ENCODE peak calls at places on chromosomes 5 and 9, in six cellular contexts. E is cardiac muscle cell, Z is Peyer's patch, M is neural progenitor cell, H is OCI-LY7, L is esophagus squamous epithelium. D is an unnamed sample. For H3K36me3 and H3K9me3, the result is how much of the 10 kb centered on the place peaks cover.

GRCh38 chr9:115035872-115036612 is 81.9 kb downstream of the TNC start:
- DNase-seq in E (no peak), Z (no peak), M (no peak), H (no peak), L (no peak), D (peak)

GRCh38 chr5:172869734-172870133 is 35.7 kb downstream of the ERGIC1 start:
- DNase-seq in E (no peak), Z (no peak), M (no peak), H (no peak), L (no peak), D (no peak)

GRCh38 chr9:74497750-74498615 is 848 bp downstream of the RORB start:
- DNase-seq in E (peak), Z (peak), M (peak), H (no peak), L (no peak), D (peak)

GRCh38 chr9:81032831-81033230 is 656.5 kb downstream of the TLE1 start:
- DNase-seq in E (no peak), Z (no peak), M (no peak), H (no peak), L (no peak), D (no peak)

GRCh38 chr5:63573402-63573801 is 388.8 kb downstream of the HTR1A start:
- DNase-seq in E (no peak), Z (no peak), M (no peak), H (no peak), L (no peak), D (no peak)

GRCh38 chr5:128019391-128019790 is 64.2 kb upstream of the SLC12A2 start:
- DNase-seq in E (no peak), Z (no peak), M (no peak), H (no peak), L (no peak), D (no peak)

GRCh38 chr9:116141864-116142561 is 11.6 kb upstream of the PAPPA start:
- DNase-seq in E (no peak), Z (no peak), M (no peak), H (no peak), L (no peak), D (peak)

GRCh38 chr5:60779431-60779830 is 64.6 kb downstream of the ELOVL7 start:
- DNase-seq in E (no peak), Z (no peak), M (peak), H (no peak), L (no peak), D (peak)

GRCh38 chr5:88683506-88684135 is 199.4 kb downstream of the MEF2C start:
- DNase-seq in E (no peak), Z (no peak), M (peak), H (no peak), L (no peak), D (peak)

GRCh38 chr5:80098951-80099350 is 63.8 kb downstream of the THBS4 start:
- DNase-seq in E (no peak), Z (no peak), M (no peak), H (no peak), L (no peak), D (no peak)

GRCh38 chr5:53358794-53359193 is 121.6 kb upstream of the FST start:
- DNase-seq in E (no peak), Z (no peak), M (no peak), H (no peak), L (no peak), D (no peak)

GRCh38 chr9:128383007-128383753 is 12.0 kb downstream of the URM1 start:
- DNase-seq in E (no peak), Z (no peak), M (peak), H (no peak), L (no peak), D (peak)

GRCh38 chr9:97632406-97632991 is 669 bp downstream of the TSTD2 start:
- DNase-seq in E (peak), Z (peak), M (peak), H (no peak), L (no peak), D (peak)

GRCh38 chr5:10331341-10331796 is 22.1 kb upstream of the MARCHF6 start:
- DNase-seq in E (no peak), Z (no peak), M (no peak), H (no peak), L (no peak), D (no peak)

GRCh38 chr5:116058346-116058936 is 26.2 kb downstream of the ARL14EPL start:
- DNase-seq in E (no peak), Z (no peak), M (no peak), H (no peak), L (no peak), D (no peak)

GRCh38 chr5:157949520-157949919 is 90.6 kb upstream of the CLINT1 start:
- DNase-seq in E (no peak), Z (no peak), M (no peak), H (no peak), L (no peak), D (no peak)

GRCh38 chr5:19853616-19854240 is 134.3 kb downstream of the CDH18 start:
- DNase-seq in E (no peak), Z (no peak), M (no peak), H (no peak), L (no peak), D (no peak)

GRCh38 chr5:10689391-10690081 is 71.5 kb downstream of the DAP start:
- DNase-seq in E (peak), Z (no peak), M (peak), H (peak), L (no peak), D (peak)

GRCh38 chr5:37492778-37493555 is 113.8 kb downstream of the WDR70 start:
- DNase-seq in E (no peak), Z (no peak), M (no peak), H (no peak), L (no peak), D (no peak)

GRCh38 chr5:45750574-45750973 is 54.4 kb upstream of the HCN1 start:
- DNase-seq in E (no peak), Z (no peak), M (no peak), H (no peak), L (no peak), D (no peak)

GRCh38 chr5:109885205-109885604 is 195.5 kb downstream of the MAN2A1 start:
- DNase-seq in E (no peak), Z (no peak), M (no peak), H (no peak), L (no peak), D (no peak)

DNA sequence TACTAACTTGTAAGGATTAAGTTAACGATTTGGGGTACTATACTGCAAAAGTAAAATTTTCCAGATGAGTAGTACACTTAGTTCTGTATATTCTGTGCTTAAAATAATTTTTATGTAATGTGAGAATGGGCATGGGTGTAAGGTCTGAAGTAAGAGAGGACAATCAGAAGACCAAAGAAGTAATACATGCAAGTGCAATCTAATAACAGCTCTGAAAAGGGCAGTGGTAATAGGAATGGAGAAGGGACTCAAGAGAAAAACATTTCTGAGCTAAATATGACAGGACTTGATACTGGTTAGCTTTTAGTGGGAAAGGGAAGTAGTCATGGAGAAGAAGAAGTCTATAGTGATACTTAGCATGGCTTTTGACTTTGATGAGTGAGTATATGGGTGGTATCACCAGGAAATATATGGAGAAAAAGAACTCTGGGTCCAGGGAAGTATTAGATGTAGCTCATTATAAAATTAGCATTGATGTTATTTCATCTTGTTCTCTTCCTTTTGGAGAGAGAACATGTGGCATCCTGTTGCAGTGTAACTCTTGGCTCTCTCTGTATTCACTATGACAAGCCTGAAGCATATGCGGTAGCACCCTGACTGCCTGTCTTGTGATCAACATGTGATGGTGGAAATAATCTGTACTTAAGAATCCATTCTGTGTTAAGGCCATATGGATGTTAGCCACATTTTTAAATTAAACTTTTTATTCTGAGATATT is 60.5 kb downstream of the ERCC6L2 start:
- DNase-seq in E (no peak), Z (no peak), M (no peak), H (no peak), L (no peak), D (no peak)
- H3K36me3 ChIP-seq in E (under half), Z (under half), M (under half), H (half or more), L (half or more), D (half or more)

GRCh38 chr5:180215738-180216630 is 7.0 kb upstream of the RASGEF1C start:
- DNase-seq in E (no peak), Z (no peak), M (no peak), H (no peak), L (no peak), D (no peak)
- H3K9me3 ChIP-seq in E (under half), Z (under half), M (under half), H (under half), L (under half), D (under half)

GRCh38 chr5:156815988-156816599 is 34.0 kb upstream of the PPP1R2B start:
- DNase-seq in E (peak), Z (no peak), M (peak), H (peak), L (no peak), D (peak)
- TF ChIP-seq CTCF in E (peak), Z (peak), M (peak), H (peak), L (peak), D (peak)

GRCh38 chr9:120944434-120945125 is 18.0 kb upstream of the TRAF1 start:
- DNase-seq in E (no peak), Z (no peak), M (no peak), H (peak), L (no peak), D (no peak)

GRCh38 chr9:120949290-120949689 is 22.7 kb upstream of the TRAF1 start:
- DNase-seq in E (no peak), Z (no peak), M (no peak), H (no peak), L (no peak), D (no peak)

GRCh38 chr9:120948824-120949223 is 22.2 kb upstream of the TRAF1 start:
- DNase-seq in E (no peak), Z (no peak), M (no peak), H (no peak), L (no peak), D (no peak)

GRCh38 chr9:120946259-120946658 is 19.7 kb upstream of the TRAF1 start:
- DNase-seq in E (no peak), Z (no peak), M (no peak), H (no peak), L (no peak), D (no peak)

GRCh38 chr9:120947222-120947621 is 20.6 kb upstream of the TRAF1 start:
- DNase-seq in E (no peak), Z (no peak), M (no peak), H (no peak), L (no peak), D (no peak)
- H3K36me3 ChIP-seq in E (under half), Z (under half), M (under half), H (under half), L (under half), D (under half)

GRCh38 chr5:51944500-51945125 is 561.4 kb downstream of the ISL1 start:
- DNase-seq in E (no peak), Z (no peak), M (no peak), H (no peak), L (no peak), D (no peak)
- H3K9me3 ChIP-seq in E (under half), Z (under half), M (under half), H (under half), L (under half), D (under half)

DNA sequence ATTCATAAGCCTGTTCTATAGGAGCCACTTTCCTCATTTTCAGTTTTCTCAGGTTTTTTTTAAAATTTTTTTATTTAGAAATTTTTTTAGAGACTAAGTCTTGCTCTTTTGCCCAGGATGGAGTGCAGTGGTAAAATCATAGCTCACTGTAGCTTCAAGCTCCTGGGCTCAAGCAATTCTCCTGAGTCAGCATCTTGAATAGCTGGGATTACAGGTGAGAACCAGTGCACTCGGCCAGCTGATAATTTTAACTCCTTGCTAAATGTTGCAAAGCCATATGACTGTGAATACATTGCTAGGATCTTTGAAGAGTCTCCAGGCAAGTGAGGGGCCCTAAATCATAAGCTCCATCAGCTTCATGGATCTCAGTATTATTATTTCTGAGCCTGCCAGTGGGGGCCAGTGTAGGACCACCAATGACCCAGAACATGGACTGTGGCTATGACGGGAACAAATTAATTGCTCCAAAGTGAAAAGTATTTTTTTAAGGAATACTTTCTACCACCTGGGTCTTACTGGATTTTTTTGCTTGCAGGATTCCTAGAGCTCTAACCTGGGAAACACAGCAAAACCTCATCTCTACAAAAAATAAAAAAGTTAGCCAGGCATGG is 5.7 kb upstream of the GAPVD1 start:
- DNase-seq in E (peak), Z (no peak), M (peak), H (peak), L (no peak), D (peak)
- TF ChIP-seq CTCF in E (peak), Z (peak), M (peak), H (peak), L (peak), D (peak)